ENCODE peak calls at places on chromosome 3, in seven cellular contexts. H is HL-60, Z is substantia nigra, A is A549, W is ovary, U is PC-9, B is stomach. D is an unnamed sample.

GRCh38 chr3:190261740-190262139 is 60.5 kb downstream of the CLDN1 start:
- DNase-seq in B (no peak), W (no peak), A (no peak), H (no peak), Z (no peak), U (no peak), D (peak)

GRCh38 chr3:164526250-164526649 is 552.0 kb downstream of the SI start:
- DNase-seq in H (no peak), B (no peak), W (no peak), U (no peak), Z (no peak), A (no peak), D (no peak)

GRCh38 chr3:150351398-150351797 is 56.7 kb upstream of the TSC22D2 start:
- DNase-seq in W (no peak), Z (no peak), H (no peak), A (no peak), B (no peak), U (no peak), D (peak)

GRCh38 chr3:69738859-69739203 is 433 bp upstream of the MITF start:
- DNase-seq in H (no peak), B (no peak), U (no peak), A (no peak), W (no peak), Z (no peak), D (no peak)

GRCh38 chr3:38136807-38137614 is at the start of gene ACAA1:
- DNase-seq in W (peak), U (peak), A (peak), B (peak), Z (peak), H (peak), D (peak)

GRCh38 chr3:67617518-67617917 is 36.9 kb downstream of the SUCLG2 start:
- DNase-seq in W (no peak), Z (no peak), U (no peak), B (no peak), A (no peak), H (no peak), D (no peak)

GRCh38 chr3:114685053-114685630 is 391.3 kb downstream of the TIGIT start:
- DNase-seq in W (no peak), H (no peak), A (no peak), U (no peak), B (peak), Z (no peak), D (no peak)

GRCh38 chr3:196422976-196423781 is 9.0 kb downstream of the UBXN7 start:
- DNase-seq in B (peak), W (no peak), U (peak), H (no peak), A (no peak), Z (peak), D (no peak)

GRCh38 chr3:195897853-195898415 is 10.4 kb downstream of the TNK2 start:
- DNase-seq in A (no peak), B (no peak), W (no peak), Z (no peak), U (peak), H (no peak), D (no peak)

GRCh38 chr3:97895216-97895615 is 73.4 kb downstream of the CRYBG3 start:
- DNase-seq in A (no peak), B (no peak), H (no peak), W (no peak), Z (no peak), U (no peak), D (no peak)

GRCh38 chr3:35042210-35042960 is 596.9 kb upstream of the ARPP21 start:
- DNase-seq in U (no peak), B (no peak), A (no peak), Z (no peak), H (no peak), W (no peak), D (no peak)

GRCh38 chr3:58216496-58217197 is 5.9 kb upstream of the DNASE1L3 start:
- DNase-seq in W (no peak), H (no peak), A (no peak), B (no peak), Z (no peak), U (no peak), D (peak)

GRCh38 chr3:9878700-9879099 is 1.4 kb downstream of the CIDEC start:
- DNase-seq in B (peak), U (no peak), A (peak), H (no peak), Z (no peak), W (no peak), D (no peak)

GRCh38 chr3:99765042-99765942 is 52.4 kb upstream of the CMSS1 start:
- DNase-seq in W (no peak), H (no peak), A (no peak), Z (no peak), U (no peak), B (no peak), D (no peak)

GRCh38 chr3:196620228-196620627 is 19.3 kb upstream of the NRROS start:
- DNase-seq in B (no peak), A (no peak), W (no peak), U (no peak), Z (no peak), H (peak), D (no peak)

DNA sequence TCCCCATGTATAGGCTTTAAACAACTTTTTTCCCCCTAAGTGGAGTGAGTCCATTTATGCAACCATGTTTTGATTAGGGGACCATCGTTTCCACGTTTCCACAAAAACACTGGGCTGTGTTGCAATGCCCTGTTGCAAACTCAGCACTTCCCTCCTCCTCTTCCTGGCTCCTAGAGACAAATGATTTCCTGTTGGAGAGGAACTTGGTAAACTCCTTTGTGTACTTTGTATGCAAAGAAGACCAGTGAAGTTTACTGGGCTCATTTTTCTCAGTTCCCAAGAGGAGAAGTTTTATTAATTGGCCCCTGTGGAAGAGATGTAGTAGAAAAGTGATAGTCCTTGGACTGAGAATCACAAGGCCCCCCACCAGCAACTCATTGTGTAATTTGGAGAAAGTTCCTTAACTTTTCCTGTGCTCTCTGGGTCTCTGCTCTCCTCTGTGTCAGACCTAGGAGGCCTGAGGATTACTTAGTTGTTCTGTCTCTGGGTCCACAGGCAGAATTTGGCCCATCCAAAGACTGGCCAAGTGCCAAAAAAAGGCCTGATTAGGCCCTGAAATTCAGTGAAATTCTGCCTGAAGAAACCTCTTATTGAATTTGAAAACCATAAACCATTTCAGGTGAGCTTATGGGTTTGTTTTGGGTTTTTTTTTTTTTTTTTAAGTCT is 95.1 kb downstream of the ATG7 start:
- DNase-seq in A (no peak), U (no peak), H (peak), W (peak), Z (no peak), B (no peak), D (no peak)
- H3K27ac ChIP-seq in A (no peak), U (no peak), H (peak), W (no peak), Z (peak), B (peak), D (no peak)

GRCh38 chr3:112654492-112654891 is 13.5 kb upstream of the CCDC80 start:
- DNase-seq in A (no peak), W (no peak), H (no peak), B (no peak), U (no peak), Z (no peak), D (no peak)
- H3K27ac ChIP-seq in A (peak), W (no peak), H (no peak), B (peak), U (peak), Z (no peak), D (peak)

GRCh38 chr3:31079691-31080090 is 185.2 kb upstream of the GADL1 start:
- DNase-seq in A (no peak), W (no peak), Z (no peak), B (no peak), U (no peak), H (no peak), D (no peak)

GRCh38 chr3:31077021-31077601 is 182.7 kb upstream of the GADL1 start:
- DNase-seq in W (no peak), A (peak), B (no peak), U (peak), Z (no peak), H (no peak), D (peak)

GRCh38 chr3:31081031-31081662 is 186.7 kb upstream of the GADL1 start:
- DNase-seq in B (no peak), A (no peak), H (no peak), U (no peak), W (no peak), Z (no peak), D (no peak)

DNA sequence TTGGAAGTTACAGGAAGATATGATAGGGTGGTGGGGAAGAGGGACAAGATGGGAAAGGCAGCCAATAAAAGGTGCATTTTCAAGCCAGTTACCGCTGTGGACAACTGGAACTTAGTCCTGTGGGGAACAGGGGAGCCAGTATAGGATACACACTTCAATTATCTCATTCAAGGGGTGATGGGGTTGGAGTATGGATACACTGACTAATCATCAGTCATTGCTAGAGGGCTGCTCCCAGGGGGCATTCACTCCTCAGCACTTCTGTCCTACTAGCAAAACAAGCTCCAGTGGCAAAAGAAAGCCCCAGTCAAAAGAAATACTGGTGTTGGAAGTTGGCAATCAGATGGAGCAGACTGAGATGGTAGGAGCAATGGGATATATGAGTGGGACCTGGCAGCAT is 183.4 kb upstream of the GADL1 start:
- DNase-seq in H (no peak), A (no peak), Z (no peak), B (no peak), W (no peak), U (no peak), D (no peak)
- H3K27ac ChIP-seq in H (no peak), A (no peak), Z (no peak), B (no peak), W (no peak), U (peak), D (peak)

DNA sequence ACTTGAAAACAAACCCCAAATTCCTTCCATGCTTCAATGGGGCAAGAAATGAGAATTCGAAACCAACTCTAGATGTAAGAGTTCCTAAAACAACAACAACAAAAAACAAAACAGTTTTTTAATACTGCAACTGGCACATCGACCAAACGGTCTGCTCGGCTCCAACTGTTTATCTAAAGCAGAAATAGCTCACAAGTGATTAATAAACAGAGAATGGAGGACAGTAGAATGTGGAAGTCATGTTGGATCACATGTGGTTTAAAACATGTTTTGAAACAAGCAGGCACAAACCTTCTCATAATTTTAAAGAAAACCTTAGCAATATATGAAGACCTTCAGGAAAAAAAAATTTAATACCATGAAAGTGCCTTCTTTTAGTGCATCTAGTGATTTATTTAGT is 55.1 kb downstream of the SETMAR start:
- DNase-seq in Z (no peak), W (no peak), U (no peak), B (no peak), A (no peak), H (no peak), D (no peak)
- H3K27ac ChIP-seq in Z (no peak), W (no peak), U (no peak), B (no peak), A (no peak), H (no peak), D (no peak)

GRCh38 chr3:42067324-42067723 is 23.8 kb upstream of the TRAK1 start:
- DNase-seq in B (no peak), U (no peak), Z (no peak), W (no peak), H (no peak), A (no peak), D (no peak)

GRCh38 chr3:42066516-42067181 is 24.5 kb upstream of the TRAK1 start:
- DNase-seq in U (no peak), B (no peak), W (no peak), H (no peak), A (no peak), Z (no peak), D (no peak)

GRCh38 chr3:42071720-42072582 is 19.2 kb upstream of the TRAK1 start:
- DNase-seq in A (peak), H (peak), B (peak), Z (peak), W (peak), U (no peak), D (no peak)

GRCh38 chr3:42070089-42070885 is 20.9 kb upstream of the TRAK1 start:
- DNase-seq in H (no peak), U (no peak), W (no peak), Z (no peak), B (no peak), A (no peak), D (no peak)

GRCh38 chr3:42068303-42069088 is 22.7 kb upstream of the TRAK1 start:
- DNase-seq in H (no peak), B (no peak), U (no peak), A (no peak), W (no peak), Z (no peak), D (no peak)
- H3K27ac ChIP-seq in H (no peak), B (peak), U (no peak), A (peak), W (no peak), Z (no peak), D (peak)

GRCh38 chr3:179884136-179884535 is 152.6 kb downstream of the PEX5L start:
- DNase-seq in B (no peak), Z (no peak), H (no peak), U (no peak), W (no peak), A (no peak), D (no peak)
- H3K27ac ChIP-seq in B (no peak), Z (no peak), H (no peak), U (no peak), W (no peak), A (no peak), D (no peak)

GRCh38 chr3:127734181-127734720 is 61.5 kb downstream of the ABTB1 start:
- DNase-seq in U (no peak), H (no peak), W (no peak), B (no peak), A (no peak), Z (no peak), D (no peak)
- H3K27ac ChIP-seq in U (no peak), H (no peak), W (no peak), B (peak), A (peak), Z (no peak), D (peak)

D was measured in epithelial cell of prostate.